ENCODE peak calls at places on chromosomes 7 and 10, in nine cellular contexts. X is spleen; M is SK-N-SH; E is effector memory CD4-positive, alpha-beta T cell; Z is fibroblast of lung; V is body of pancreas; T is left lung; Y is PC-3; U is colonic mucosa. A is an unnamed sample. For H3K36me3 and H3K4me1, the result is how much of the 10 kb centered on the place peaks cover.

GRCh38 chr7:13988011-13988410 is 1.5 kb downstream of the ETV1 start:
- DNase-seq in X (no peak), M (no peak), E (no peak), Z (peak), V (no peak), T (no peak), Y (peak), U (no peak), A (no peak)

GRCh38 chr7:107725138-107725740 is 18.7 kb upstream of the CBLL1 start:
- DNase-seq in X (no peak), M (peak), E (no peak), Z (peak), V (peak), T (no peak), Y (peak), U (peak), A (no peak)

GRCh38 chr7:36742911-36743775 is 18.8 kb upstream of the AOAH start:
- DNase-seq in X (no peak), M (no peak), E (no peak), Z (no peak), V (peak), T (no peak), Y (no peak), U (no peak), A (no peak)

GRCh38 chr7:12630615-12630884 is 56.9 kb upstream of the ARL4A start:
- DNase-seq in X (no peak), M (no peak), E (no peak), Z (no peak), V (no peak), T (no peak), Y (no peak), U (no peak), A (no peak)

GRCh38 chr10:117163061-117163953 is 25.2 kb upstream of the VAX1 start:
- DNase-seq in X (no peak), M (peak), E (no peak), Z (no peak), V (peak), T (no peak), Y (no peak), U (no peak), A (no peak)

GRCh38 chr7:76252020-76252419 is 50.3 kb downstream of the SRRM3 start:
- DNase-seq in X (no peak), M (no peak), E (no peak), Z (no peak), V (no peak), T (no peak), Y (no peak), U (no peak), A (no peak)

GRCh38 chr7:137946015-137946414 is 55.9 kb downstream of the CREB3L2 start:
- DNase-seq in X (no peak), M (no peak), E (no peak), Z (no peak), V (no peak), T (no peak), Y (no peak), U (no peak), A (no peak)

GRCh38 chr10:101011517-101012423 is 12.2 kb downstream of the LZTS2 start:
- DNase-seq in X (peak), M (peak), E (no peak), Z (no peak), V (no peak), T (no peak), Y (peak), U (no peak), A (no peak)

GRCh38 chr7:112157072-112157471 is 49.1 kb downstream of the DOCK4 start:
- DNase-seq in X (no peak), M (no peak), E (no peak), Z (peak), V (no peak), T (no peak), Y (peak), U (no peak), A (no peak)

GRCh38 chr10:16950686-16951681 is 133.8 kb upstream of the RSU1 start:
- DNase-seq in X (no peak), M (peak), E (no peak), Z (peak), V (no peak), T (no peak), Y (peak), U (no peak), A (no peak)
- H3K4me3 ChIP-seq in X (no peak), M (no peak), E (no peak), Z (no peak), V (no peak), T (no peak), Y (no peak), U (no peak), A (no peak)

GRCh38 chr10:4080225-4080624 is 295.2 kb upstream of the KLF6 start:
- DNase-seq in X (no peak), M (no peak), E (no peak), Z (no peak), V (no peak), T (no peak), Y (no peak), U (no peak), A (no peak)

GRCh38 chr10:4079796-4080195 is 294.8 kb upstream of the KLF6 start:
- DNase-seq in X (no peak), M (no peak), E (no peak), Z (no peak), V (no peak), T (no peak), Y (no peak), U (no peak), A (no peak)

GRCh38 chr10:4083509-4084003 is 298.5 kb upstream of the KLF6 start:
- DNase-seq in X (no peak), M (peak), E (no peak), Z (peak), V (no peak), T (no peak), Y (no peak), U (no peak), A (no peak)

GRCh38 chr10:4081691-4082111 is 296.7 kb upstream of the KLF6 start:
- DNase-seq in X (no peak), M (no peak), E (no peak), Z (peak), V (peak), T (no peak), Y (no peak), U (no peak), A (no peak)

GRCh38 chr10:4082851-4083250 is 297.8 kb upstream of the KLF6 start:
- DNase-seq in X (no peak), M (no peak), E (no peak), Z (peak), V (no peak), T (no peak), Y (no peak), U (no peak), A (no peak)
- H3K36me3 ChIP-seq in X (under half), M (under half), E (under half), Z (under half), V (under half), T (under half), Y (under half), U (under half), A (under half)

GRCh38 chr7:27145167-27145883 is 1.8 kb upstream of the HOXA5 start:
- DNase-seq in X (peak), M (peak), E (no peak), Z (no peak), V (no peak), T (peak), Y (no peak), U (peak), A (peak)
- H3K4me1 ChIP-seq in X (half or more), M (under half), E (under half), Z (under half), V (under half), T (under half), Y (under half), U (under half), A (under half)

GRCh38 chr10:13632407-13632806 is 45.6 kb downstream of the PRPF18 start:
- DNase-seq in X (no peak), M (no peak), E (no peak), Z (no peak), V (no peak), T (no peak), Y (no peak), U (no peak), A (no peak)

GRCh38 chr10:13632879-13633437 is 46.2 kb downstream of the PRPF18 start:
- DNase-seq in X (no peak), M (no peak), E (no peak), Z (no peak), V (no peak), T (no peak), Y (no peak), U (no peak), A (no peak)

GRCh38 chr10:13630231-13630630 is 43.5 kb downstream of the PRPF18 start:
- DNase-seq in X (no peak), M (no peak), E (no peak), Z (no peak), V (no peak), T (no peak), Y (no peak), U (no peak), A (no peak)

GRCh38 chr10:13633689-13634088 is 46.9 kb downstream of the PRPF18 start:
- DNase-seq in X (no peak), M (peak), E (no peak), Z (no peak), V (peak), T (no peak), Y (no peak), U (peak), A (no peak)

DNA sequence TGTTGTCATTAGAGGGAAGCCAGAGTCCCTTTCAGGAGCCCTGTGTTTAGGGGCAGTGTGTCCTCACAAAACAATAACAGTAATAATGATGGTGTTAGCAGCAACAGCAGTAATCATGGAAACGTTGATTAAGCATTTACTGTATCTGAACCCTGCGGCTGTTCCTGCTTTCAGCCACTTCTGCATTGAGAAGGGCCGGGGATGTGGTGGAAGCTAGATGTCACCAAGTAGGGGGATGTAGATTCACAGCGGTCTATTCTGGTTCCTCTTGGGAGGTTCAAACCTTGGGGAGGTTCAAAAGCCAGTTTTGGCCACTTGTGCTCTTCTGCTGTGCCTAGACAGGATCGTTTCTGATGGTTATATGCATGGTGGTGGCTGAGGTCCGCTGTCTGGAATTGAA is 44.8 kb downstream of the PRPF18 start:
- DNase-seq in X (no peak), M (no peak), E (no peak), Z (no peak), V (peak), T (no peak), Y (no peak), U (no peak), A (no peak)
- H3K4me3 ChIP-seq in X (no peak), M (no peak), E (no peak), Z (no peak), V (no peak), T (no peak), Y (no peak), U (no peak), A (no peak)

GRCh38 chr7:134662871-134663205 is 16.2 kb downstream of the BPGM start:
- DNase-seq in X (no peak), M (no peak), E (no peak), Z (no peak), V (no peak), T (no peak), Y (no peak), U (no peak), A (no peak)

GRCh38 chr7:134660961-134661376 is 14.3 kb downstream of the BPGM start:
- DNase-seq in X (no peak), M (no peak), E (no peak), Z (peak), V (no peak), T (no peak), Y (no peak), U (no peak), A (no peak)

GRCh38 chr7:134662166-134662870 is 15.7 kb downstream of the BPGM start:
- DNase-seq in X (no peak), M (no peak), E (no peak), Z (peak), V (no peak), T (no peak), Y (no peak), U (no peak), A (no peak)

DNA sequence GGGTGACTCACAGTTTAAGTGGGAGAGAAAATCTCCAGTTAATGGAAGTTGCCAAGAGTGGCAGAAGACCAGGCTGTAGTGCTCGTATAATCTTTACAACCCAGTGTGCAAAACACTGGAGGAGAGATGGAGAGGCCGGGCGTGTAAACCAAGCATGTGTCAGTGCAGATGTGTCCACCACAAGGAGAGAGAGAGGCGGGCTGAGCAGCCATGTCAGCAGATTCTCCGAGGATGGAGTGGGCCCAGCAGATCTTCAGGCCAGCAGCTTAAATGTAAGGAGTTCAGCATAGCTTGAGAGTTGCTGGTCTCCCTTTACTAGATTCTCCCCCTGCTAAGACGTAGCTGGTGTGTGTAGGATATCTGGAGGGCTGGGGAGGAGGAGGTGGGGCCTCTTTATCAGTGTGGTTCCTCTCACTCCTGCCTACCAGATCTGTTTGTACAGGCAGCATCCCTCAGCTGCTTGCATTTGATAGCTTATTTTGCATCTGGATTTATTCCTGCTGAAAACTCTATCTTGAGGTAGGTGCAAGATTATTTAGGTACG is 13.7 kb downstream of the BPGM start:
- DNase-seq in X (no peak), M (no peak), E (no peak), Z (peak), V (no peak), T (no peak), Y (no peak), U (no peak), A (no peak)
- H3K36me3 ChIP-seq in X (under half), M (under half), E (under half), Z (under half), V (under half), T (under half), Y (under half), U (under half), A (under half)

GRCh38 chr10:112959207-112959838 is 9.3 kb downstream of the TCF7L2 start:
- DNase-seq in X (no peak), M (no peak), E (no peak), Z (peak), V (no peak), T (no peak), Y (peak), U (no peak), A (no peak)

GRCh38 chr10:112958275-112958995 is 8.4 kb downstream of the TCF7L2 start:
- DNase-seq in X (no peak), M (no peak), E (no peak), Z (peak), V (no peak), T (no peak), Y (peak), U (no peak), A (no peak)

GRCh38 chr10:112962343-112962742 is 12.3 kb downstream of the TCF7L2 start:
- DNase-seq in X (no peak), M (no peak), E (no peak), Z (no peak), V (no peak), T (no peak), Y (no peak), U (no peak), A (no peak)

GRCh38 chr10:112961609-112962008 is 11.6 kb downstream of the TCF7L2 start:
- DNase-seq in X (no peak), M (no peak), E (no peak), Z (no peak), V (no peak), T (no peak), Y (no peak), U (no peak), A (peak)

DNA sequence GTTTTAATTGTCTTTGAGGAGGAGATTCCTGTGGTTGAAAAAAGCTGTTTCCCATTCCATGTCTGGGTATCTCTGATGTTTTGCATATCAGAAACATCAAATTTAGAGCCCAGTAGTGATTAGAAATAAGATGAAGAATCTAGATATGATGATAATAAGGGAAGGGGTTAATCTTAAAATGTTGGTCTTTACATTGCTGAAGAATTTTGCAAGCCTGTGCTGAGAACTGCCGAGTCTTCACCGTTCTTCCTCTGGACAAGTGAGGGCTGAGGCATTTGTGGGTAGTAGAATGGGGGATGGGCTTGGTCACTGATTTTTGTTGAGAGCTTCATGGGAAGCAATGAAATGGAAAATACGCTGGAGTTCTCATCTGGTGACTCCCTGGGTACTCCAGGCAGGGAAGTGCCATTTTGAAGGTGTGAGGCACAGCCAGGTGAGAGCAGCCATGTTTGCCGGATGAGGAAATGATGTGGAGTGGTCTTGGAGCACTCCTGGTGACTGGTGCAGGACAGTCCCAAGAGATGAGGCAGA is 10.2 kb downstream of the TCF7L2 start:
- DNase-seq in X (no peak), M (no peak), E (no peak), Z (peak), V (no peak), T (no peak), Y (no peak), U (no peak), A (no peak)
- H3K4me1 ChIP-seq in X (half or more), M (under half), E (under half), Z (under half), V (under half), T (half or more), Y (half or more), U (under half), A (half or more)

DNA sequence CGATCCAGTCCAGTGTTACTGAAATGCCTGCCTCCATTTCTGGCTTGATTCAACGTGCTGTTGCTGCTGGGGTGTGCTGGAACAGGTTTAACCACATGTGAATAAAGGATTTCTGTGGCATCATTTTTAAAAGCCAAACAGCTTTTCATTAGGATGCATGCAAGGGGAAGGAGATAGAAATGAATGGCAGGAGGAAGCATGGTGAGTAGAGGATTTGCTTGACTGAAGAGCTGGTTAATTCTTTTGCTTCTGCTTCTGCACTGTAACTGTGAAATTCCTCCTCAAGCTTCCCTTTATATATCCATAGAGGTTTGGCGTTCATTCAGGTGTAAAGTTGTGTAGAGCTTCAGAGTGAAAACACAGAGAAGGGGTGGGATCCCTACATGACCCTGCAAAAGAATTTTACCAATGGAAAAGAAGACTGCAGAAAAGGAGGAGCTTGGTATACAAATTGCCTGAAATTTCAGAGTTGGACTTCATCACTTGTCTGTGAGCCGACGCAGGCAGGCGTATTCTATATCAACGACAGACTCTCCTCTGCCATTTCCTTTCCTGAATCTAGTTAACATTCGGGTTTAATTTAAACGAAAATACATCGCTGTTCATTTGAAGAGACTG is at the start of gene SOSTDC1:
- DNase-seq in X (no peak), M (peak), E (no peak), Z (peak), V (no peak), T (no peak), Y (peak), U (peak), A (peak)
- H3K4me3 ChIP-seq in X (no peak), M (peak), E (no peak), Z (peak), V (no peak), T (no peak), Y (peak), U (peak), A (no peak)

DNA sequence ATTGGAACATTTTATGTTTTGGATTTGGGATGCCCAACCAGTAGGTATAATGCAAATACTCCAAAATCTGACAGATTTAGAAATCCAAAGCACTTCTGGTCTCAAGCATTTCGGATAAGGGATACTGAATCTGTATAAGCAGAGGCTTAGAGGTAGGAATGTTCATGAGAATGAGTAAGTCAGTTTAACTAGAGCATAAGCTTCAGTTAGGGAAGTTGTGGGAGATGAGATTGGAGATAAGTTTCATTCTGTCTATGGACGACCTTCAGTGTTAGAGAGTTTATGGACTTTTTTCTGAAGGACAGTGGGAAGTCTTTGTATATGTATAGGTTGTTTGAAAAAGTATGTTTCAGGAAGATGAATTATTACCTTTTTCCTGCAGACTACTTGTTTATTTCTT is 10.4 kb downstream of the TAX1BP1 start:
- DNase-seq in X (no peak), M (no peak), E (no peak), Z (no peak), V (no peak), T (no peak), Y (peak), U (no peak), A (no peak)
- H3K36me3 ChIP-seq in X (under half), M (half or more), E (under half), Z (under half), V (under half), T (under half), Y (under half), U (under half), A (under half)

GRCh38 chr10:81728692-81729091 is 146.3 kb upstream of the NRG3 start:
- DNase-seq in X (no peak), M (no peak), E (no peak), Z (no peak), V (no peak), T (no peak), Y (no peak), U (no peak), A (no peak)
- H3K4me1 ChIP-seq in X (under half), M (under half), E (under half), Z (under half), V (under half), T (under half), Y (under half), U (under half), A (under half)

GRCh38 chr7:44067064-44067951 is 1.9 kb upstream of the PGAM2 start:
- DNase-seq in X (peak), M (peak), E (no peak), Z (no peak), V (no peak), T (peak), Y (no peak), U (no peak), A (no peak)

GRCh38 chr7:44066494-44067063 is 1.2 kb upstream of the PGAM2 start:
- DNase-seq in X (peak), M (no peak), E (no peak), Z (no peak), V (no peak), T (peak), Y (no peak), U (no peak), A (no peak)

GRCh38 chr7:44065431-44066110 is at the start of gene PGAM2:
- DNase-seq in X (peak), M (peak), E (no peak), Z (no peak), V (no peak), T (peak), Y (no peak), U (no peak), A (no peak)

GRCh38 chr7:44064791-44065430 is 456 bp downstream of the PGAM2 start:
- DNase-seq in X (peak), M (peak), E (no peak), Z (no peak), V (peak), T (no peak), Y (no peak), U (no peak), A (no peak)

GRCh38 chr7:44066111-44066460 is 719 bp upstream of the PGAM2 start:
- DNase-seq in X (no peak), M (no peak), E (no peak), Z (no peak), V (no peak), T (no peak), Y (no peak), U (no peak), A (no peak)
- H3K4me3 ChIP-seq in X (no peak), M (no peak), E (no peak), Z (no peak), V (no peak), T (no peak), Y (no peak), U (no peak), A (no peak)